ENCODE peak calls at places on chromosomes 1 and 21, in seven cellular contexts. One of them, this sample, is unnamed.

GRCh38 chr1:21576798-21577187 is 67.6 kb downstream of the ALPL start:
- DNase-seq in endothelial cell of umbilical vein: no peak
- DNase-seq in esophagus squamous epithelium: no peak
- DNase-seq in OCI-LY7: no peak
- DNase-seq in astrocyte of the spinal cord: no peak
- DNase-seq in lower leg skin: no peak
- DNase-seq in fibroblast of villous mesenchyme: no peak
- DNase-seq in this sample: no peak

GRCh38 chr1:203324103-203325003 is 19.0 kb downstream of the BTG2 start:
- DNase-seq in endothelial cell of umbilical vein: no peak
- DNase-seq in esophagus squamous epithelium: no peak
- DNase-seq in OCI-LY7: peak; percentile 58
- DNase-seq in astrocyte of the spinal cord: no peak
- DNase-seq in lower leg skin: no peak
- DNase-seq in fibroblast of villous mesenchyme: no peak
- DNase-seq in this sample: peak; percentile 24

GRCh38 chr1:63630238-63630637 is 37.0 kb downstream of the PGM1 start:
- DNase-seq in endothelial cell of umbilical vein: no peak
- DNase-seq in esophagus squamous epithelium: no peak
- DNase-seq in OCI-LY7: no peak
- DNase-seq in astrocyte of the spinal cord: no peak
- DNase-seq in lower leg skin: no peak
- DNase-seq in fibroblast of villous mesenchyme: no peak
- DNase-seq in this sample: no peak

GRCh38 chr1:41538741-41539415 is 54.4 kb upstream of the EDN2 start:
- DNase-seq in endothelial cell of umbilical vein: no peak
- DNase-seq in esophagus squamous epithelium: no peak
- DNase-seq in OCI-LY7: no peak
- DNase-seq in astrocyte of the spinal cord: no peak
- DNase-seq in lower leg skin: peak; percentile 64
- DNase-seq in fibroblast of villous mesenchyme: no peak
- DNase-seq in this sample: no peak

GRCh38 chr1:145690587-145691558 is 16.3 kb downstream of the PDZK1 start:
- DNase-seq in endothelial cell of umbilical vein: peak; percentile 12
- DNase-seq in esophagus squamous epithelium: no peak
- DNase-seq in OCI-LY7: no peak
- DNase-seq in astrocyte of the spinal cord: peak; percentile 89
- DNase-seq in lower leg skin: no peak
- DNase-seq in fibroblast of villous mesenchyme: peak; percentile 84
- DNase-seq in this sample: peak; percentile 21

GRCh38 chr1:99475991-99476532 is 169.9 kb upstream of the PALMD start:
- DNase-seq in endothelial cell of umbilical vein: no peak
- DNase-seq in esophagus squamous epithelium: no peak
- DNase-seq in OCI-LY7: no peak
- DNase-seq in astrocyte of the spinal cord: no peak
- DNase-seq in lower leg skin: no peak
- DNase-seq in fibroblast of villous mesenchyme: no peak
- DNase-seq in this sample: no peak

GRCh38 chr1:175356727-175357126 is 164.2 kb upstream of the KIAA0040 start:
- DNase-seq in endothelial cell of umbilical vein: no peak
- DNase-seq in esophagus squamous epithelium: no peak
- DNase-seq in OCI-LY7: no peak
- DNase-seq in astrocyte of the spinal cord: no peak
- DNase-seq in lower leg skin: no peak
- DNase-seq in fibroblast of villous mesenchyme: no peak
- DNase-seq in this sample: no peak

GRCh38 chr21:41993744-41994143 is 16.4 kb downstream of the ZBTB21 start:
- DNase-seq in endothelial cell of umbilical vein: peak; percentile 21
- DNase-seq in esophagus squamous epithelium: no peak
- DNase-seq in OCI-LY7: no peak
- DNase-seq in astrocyte of the spinal cord: peak; percentile 76
- DNase-seq in lower leg skin: no peak
- DNase-seq in fibroblast of villous mesenchyme: peak; percentile 88
- DNase-seq in this sample: no peak

GRCh38 chr21:37431243-37431642 is 64.7 kb downstream of the DYRK1A start:
- DNase-seq in endothelial cell of umbilical vein: no peak
- DNase-seq in esophagus squamous epithelium: no peak
- DNase-seq in OCI-LY7: no peak
- DNase-seq in astrocyte of the spinal cord: no peak
- DNase-seq in lower leg skin: no peak
- DNase-seq in fibroblast of villous mesenchyme: no peak
- DNase-seq in this sample: no peak

GRCh38 chr1:64996541-64997257 is 30.4 kb upstream of the JAK1 start:
- DNase-seq in endothelial cell of umbilical vein: no peak
- DNase-seq in esophagus squamous epithelium: no peak
- DNase-seq in OCI-LY7: no peak
- DNase-seq in astrocyte of the spinal cord: no peak
- DNase-seq in lower leg skin: no peak
- DNase-seq in fibroblast of villous mesenchyme: no peak
- DNase-seq in this sample: no peak

DNA sequence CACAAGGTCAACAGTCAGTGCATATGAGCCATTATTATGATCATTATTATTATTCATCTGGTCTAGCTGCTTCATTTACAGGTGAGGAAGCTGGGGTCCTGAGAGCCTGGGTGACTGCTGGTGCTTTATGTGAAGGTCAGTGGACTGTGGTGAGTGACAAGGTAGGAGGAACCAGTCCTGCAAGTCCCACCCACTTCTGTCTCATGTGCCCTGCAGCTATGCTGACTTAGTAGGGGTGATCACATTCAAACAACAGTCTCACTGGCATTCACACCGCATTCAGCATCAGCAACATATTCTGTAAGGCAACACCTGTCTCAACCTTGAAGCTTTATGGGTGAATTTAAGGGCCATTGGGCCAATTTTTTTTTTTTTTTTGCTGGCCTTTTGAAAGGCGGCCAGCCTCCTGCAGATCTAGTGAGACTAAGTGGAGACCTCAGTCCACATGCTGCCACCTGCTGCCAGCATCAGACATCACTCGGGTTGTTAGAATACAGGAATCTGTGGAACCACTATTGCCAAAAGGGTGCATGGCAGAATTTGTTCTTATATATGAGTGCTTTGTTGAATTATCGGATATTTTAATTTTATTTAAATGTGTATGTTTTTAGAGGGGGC is 59.9 kb upstream of the CACNA1E start:
- DNase-seq in endothelial cell of umbilical vein: peak; percentile 23
- DNase-seq in esophagus squamous epithelium: no peak
- DNase-seq in OCI-LY7: peak; percentile 14
- DNase-seq in astrocyte of the spinal cord: peak; percentile 27
- DNase-seq in lower leg skin: peak; percentile 40
- DNase-seq in fibroblast of villous mesenchyme: peak; percentile 17
- DNase-seq in this sample: peak; percentile 48
- TF ChIP-seq CTCF in endothelial cell of umbilical vein: no peak
- TF ChIP-seq CTCF in esophagus squamous epithelium: peak; percentile 18
- TF ChIP-seq CTCF in OCI-LY7: peak; percentile 70
- TF ChIP-seq CTCF in astrocyte of the spinal cord: peak; percentile 47
- TF ChIP-seq CTCF in lower leg skin: no peak
- TF ChIP-seq CTCF in fibroblast of villous mesenchyme: peak; percentile 36
- TF ChIP-seq CTCF in this sample: peak; percentile 42

DNA sequence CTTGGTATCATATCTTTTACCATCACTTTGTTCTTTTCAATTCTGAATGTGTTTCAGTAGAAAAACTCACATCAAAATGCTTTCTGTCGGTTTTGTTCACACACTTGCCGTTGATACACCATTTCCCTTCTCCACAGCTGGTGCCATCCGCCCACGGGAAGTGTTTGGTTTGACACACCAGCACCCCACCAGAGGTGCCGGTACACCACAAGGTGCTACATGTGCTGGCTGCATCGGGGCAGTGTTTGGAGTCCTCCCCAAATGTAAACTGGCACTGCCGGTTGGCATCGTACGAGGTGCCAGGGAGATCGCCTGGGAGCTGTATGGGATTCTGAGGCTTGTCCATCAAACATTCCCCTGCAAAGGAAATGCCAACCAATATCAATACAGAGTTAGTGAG is 5.0 kb downstream of the ADAMTS1 start:
- DNase-seq in endothelial cell of umbilical vein: no peak
- DNase-seq in esophagus squamous epithelium: no peak
- DNase-seq in OCI-LY7: no peak
- DNase-seq in astrocyte of the spinal cord: no peak
- DNase-seq in lower leg skin: no peak
- DNase-seq in fibroblast of villous mesenchyme: no peak
- DNase-seq in this sample: no peak
- H3K4me3 ChIP-seq in endothelial cell of umbilical vein: no peak overlapping the region
- H3K4me3 ChIP-seq in esophagus squamous epithelium: peak overlapping the region; percentile 84
- H3K4me3 ChIP-seq in OCI-LY7: no peak overlapping the region
- H3K4me3 ChIP-seq in astrocyte of the spinal cord: no peak overlapping the region
- H3K4me3 ChIP-seq in lower leg skin: no peak overlapping the region
- H3K4me3 ChIP-seq in fibroblast of villous mesenchyme: peak overlapping the region; percentile 99
- H3K4me3 ChIP-seq in this sample: no peak overlapping the region

DNA sequence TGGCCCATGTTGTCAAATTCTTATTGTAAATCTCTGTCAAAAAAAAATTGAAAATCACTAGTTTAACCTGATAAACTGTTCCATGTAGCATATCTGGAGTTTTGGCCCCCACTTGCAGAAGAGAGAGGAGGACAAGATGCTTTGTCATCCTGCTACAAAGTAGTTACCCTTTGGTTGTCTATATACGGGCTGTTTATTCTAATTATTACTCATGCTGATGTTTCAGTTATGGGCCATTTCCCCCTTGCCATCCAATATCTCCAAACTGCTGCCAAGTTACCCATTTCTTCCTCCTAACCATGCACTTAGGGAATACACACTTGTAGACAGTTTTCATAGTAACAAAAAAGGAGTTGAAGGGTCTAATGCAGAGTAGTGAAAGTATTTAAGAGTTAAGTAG is 22.6 kb downstream of the STX12 start:
- DNase-seq in endothelial cell of umbilical vein: no peak
- DNase-seq in esophagus squamous epithelium: no peak
- DNase-seq in OCI-LY7: no peak
- DNase-seq in astrocyte of the spinal cord: no peak
- DNase-seq in lower leg skin: no peak
- DNase-seq in fibroblast of villous mesenchyme: no peak
- DNase-seq in this sample: no peak
- TF ChIP-seq CTCF in endothelial cell of umbilical vein: no peak
- TF ChIP-seq CTCF in esophagus squamous epithelium: no peak
- TF ChIP-seq CTCF in OCI-LY7: no peak
- TF ChIP-seq CTCF in astrocyte of the spinal cord: no peak
- TF ChIP-seq CTCF in lower leg skin: no peak
- TF ChIP-seq CTCF in fibroblast of villous mesenchyme: no peak
- TF ChIP-seq CTCF in this sample: no peak

GRCh38 chr1:156549390-156549789 is 23.0 kb downstream of the IQGAP3 start:
- DNase-seq in endothelial cell of umbilical vein: no peak
- DNase-seq in esophagus squamous epithelium: no peak
- DNase-seq in OCI-LY7: no peak
- DNase-seq in astrocyte of the spinal cord: no peak
- DNase-seq in lower leg skin: no peak
- DNase-seq in fibroblast of villous mesenchyme: no peak
- DNase-seq in this sample: peak; percentile 20

GRCh38 chr1:156551066-156551643 is 21.2 kb downstream of the IQGAP3 start:
- DNase-seq in endothelial cell of umbilical vein: no peak
- DNase-seq in esophagus squamous epithelium: no peak
- DNase-seq in OCI-LY7: peak; percentile 66
- DNase-seq in astrocyte of the spinal cord: no peak
- DNase-seq in lower leg skin: no peak
- DNase-seq in fibroblast of villous mesenchyme: no peak
- DNase-seq in this sample: no peak

GRCh38 chr1:156549831-156550230 is 22.5 kb downstream of the IQGAP3 start:
- DNase-seq in endothelial cell of umbilical vein: no peak
- DNase-seq in esophagus squamous epithelium: no peak
- DNase-seq in OCI-LY7: no peak
- DNase-seq in astrocyte of the spinal cord: no peak
- DNase-seq in lower leg skin: no peak
- DNase-seq in fibroblast of villous mesenchyme: no peak
- DNase-seq in this sample: no peak

GRCh38 chr1:156550346-156550745 is 22.0 kb downstream of the IQGAP3 start:
- DNase-seq in endothelial cell of umbilical vein: no peak
- DNase-seq in esophagus squamous epithelium: no peak
- DNase-seq in OCI-LY7: no peak
- DNase-seq in astrocyte of the spinal cord: no peak
- DNase-seq in lower leg skin: no peak
- DNase-seq in fibroblast of villous mesenchyme: no peak
- DNase-seq in this sample: no peak

GRCh38 chr1:156551866-156552265 is 20.5 kb downstream of the IQGAP3 start:
- DNase-seq in endothelial cell of umbilical vein: no peak
- DNase-seq in esophagus squamous epithelium: no peak
- DNase-seq in OCI-LY7: no peak
- DNase-seq in astrocyte of the spinal cord: no peak
- DNase-seq in lower leg skin: no peak
- DNase-seq in fibroblast of villous mesenchyme: no peak
- DNase-seq in this sample: peak; percentile 66
- H3K4me3 ChIP-seq in endothelial cell of umbilical vein: no peak overlapping the region
- H3K4me3 ChIP-seq in esophagus squamous epithelium: no peak overlapping the region
- H3K4me3 ChIP-seq in OCI-LY7: no peak overlapping the region
- H3K4me3 ChIP-seq in astrocyte of the spinal cord: no peak overlapping the region
- H3K4me3 ChIP-seq in lower leg skin: no peak overlapping the region
- H3K4me3 ChIP-seq in fibroblast of villous mesenchyme: no peak overlapping the region
- H3K4me3 ChIP-seq in this sample: no peak overlapping the region

GRCh38 chr1:180269848-180270766 is 40.0 kb downstream of the LHX4 start:
- DNase-seq in endothelial cell of umbilical vein: no peak
- DNase-seq in esophagus squamous epithelium: no peak
- DNase-seq in OCI-LY7: no peak
- DNase-seq in astrocyte of the spinal cord: no peak
- DNase-seq in lower leg skin: peak; percentile 85
- DNase-seq in fibroblast of villous mesenchyme: no peak
- DNase-seq in this sample: no peak
- TF ChIP-seq CTCF in endothelial cell of umbilical vein: no peak
- TF ChIP-seq CTCF in esophagus squamous epithelium: no peak
- TF ChIP-seq CTCF in OCI-LY7: no peak
- TF ChIP-seq CTCF in astrocyte of the spinal cord: peak; percentile 57
- TF ChIP-seq CTCF in lower leg skin: no peak
- TF ChIP-seq CTCF in fibroblast of villous mesenchyme: peak; percentile 50
- TF ChIP-seq CTCF in this sample: peak; percentile 23

DNA sequence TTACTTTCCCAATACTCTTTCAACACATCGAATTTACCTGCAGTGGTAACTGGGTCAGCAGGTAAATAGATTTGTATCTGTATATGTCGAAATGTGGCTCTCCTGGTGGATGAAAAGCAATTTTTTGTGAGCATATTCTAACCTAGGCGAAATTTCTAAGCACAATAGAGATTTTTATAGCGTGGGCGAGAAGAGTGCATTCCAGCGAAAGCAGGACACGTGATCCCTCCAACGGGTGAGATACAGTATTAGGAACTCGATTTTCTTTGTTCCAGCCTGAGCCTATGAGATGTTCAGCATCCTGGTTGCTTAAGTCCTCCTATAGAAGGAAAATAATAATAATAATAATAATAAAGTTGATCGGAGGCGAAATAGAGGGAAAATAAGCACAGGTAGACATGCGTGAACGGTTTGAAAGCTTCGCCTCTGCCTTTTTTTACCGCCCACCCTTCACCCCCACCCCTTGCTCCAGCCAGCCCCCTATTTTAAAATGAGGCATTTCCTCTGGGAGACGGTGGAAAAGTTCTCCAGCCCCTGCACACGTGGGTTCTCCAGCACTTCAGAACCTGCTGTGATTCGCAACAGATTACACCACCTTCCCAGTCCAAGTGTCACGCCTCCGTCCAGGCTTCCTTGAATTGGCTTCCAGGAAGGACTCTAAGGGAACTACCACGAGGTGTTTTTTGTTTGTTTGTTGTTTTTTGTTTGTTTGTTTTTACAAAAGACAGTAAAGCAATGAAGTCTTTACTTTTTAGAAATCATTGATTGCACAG is 2.4 kb downstream of the LRRC7 start:
- DNase-seq in endothelial cell of umbilical vein: peak; percentile 4
- DNase-seq in esophagus squamous epithelium: no peak
- DNase-seq in OCI-LY7: no peak
- DNase-seq in astrocyte of the spinal cord: no peak
- DNase-seq in lower leg skin: no peak
- DNase-seq in fibroblast of villous mesenchyme: no peak
- DNase-seq in this sample: no peak
- H3K4me3 ChIP-seq in endothelial cell of umbilical vein: no peak overlapping the region
- H3K4me3 ChIP-seq in esophagus squamous epithelium: no peak overlapping the region
- H3K4me3 ChIP-seq in OCI-LY7: no peak overlapping the region
- H3K4me3 ChIP-seq in astrocyte of the spinal cord: no peak overlapping the region
- H3K4me3 ChIP-seq in lower leg skin: no peak overlapping the region
- H3K4me3 ChIP-seq in fibroblast of villous mesenchyme: no peak overlapping the region
- H3K4me3 ChIP-seq in this sample: no peak overlapping the region